ENCODE peak calls at places on chromosome 13, in four cellular contexts. H, I, N and D are unnamed samples. For H3K9me3, the result is how much of the 10 kb centered on the place peaks cover.

GRCh38 chr13:39347926-39348901 is 254.8 kb downstream of the LHFPL6 start:
- DNase-seq in N (no peak), H (no peak), I (no peak), D (no peak)

GRCh38 chr13:39462456-39462855 is 140.5 kb downstream of the LHFPL6 start:
- DNase-seq in I (no peak), N (no peak), H (no peak), D (no peak)

GRCh38 chr13:107157272-107157671 is 589.3 kb upstream of the ARGLU1 start:
- DNase-seq in N (no peak), H (no peak), I (no peak), D (no peak)

GRCh38 chr13:68588623-68589022 is 1358.5 kb upstream of the PCDH9 start:
- DNase-seq in I (no peak), N (no peak), H (no peak), D (no peak)

GRCh38 chr13:29418026-29418425 is 177.5 kb downstream of the SLC7A1 start:
- DNase-seq in N (no peak), I (no peak), H (no peak), D (no peak)

GRCh38 chr13:21012841-21013681 is 48.3 kb downstream of the LATS2 start:
- DNase-seq in H (no peak), I (no peak), N (no peak), D (no peak)

GRCh38 chr13:99661791-99662190 is 160.5 kb downstream of the TM9SF2 start:
- DNase-seq in I (no peak), N (no peak), H (no peak), D (no peak)

GRCh38 chr13:100128373-100128772 is 39.5 kb downstream of the PCCA start:
- DNase-seq in I (no peak), N (peak), H (no peak), D (no peak)

GRCh38 chr13:98150836-98151489 is 8.1 kb downstream of the FARP1 start:
- DNase-seq in I (no peak), N (no peak), H (no peak), D (no peak)

GRCh38 chr13:95710313-95710712 is 33.4 kb downstream of the DNAJC3 start:
- DNase-seq in N (no peak), I (no peak), H (no peak), D (no peak)

GRCh38 chr13:80931118-80931517 is 590.2 kb upstream of the SPRY2 start:
- DNase-seq in H (no peak), N (no peak), I (no peak), D (no peak)

GRCh38 chr13:45084515-45084914 is 35.8 kb upstream of the GTF2F2 start:
- DNase-seq in N (no peak), I (no peak), H (no peak), D (no peak)

GRCh38 chr13:23674795-23675640 is 104.8 kb downstream of the TNFRSF19 start:
- DNase-seq in N (peak), H (no peak), I (no peak), D (no peak)

GRCh38 chr13:45859682-45860081 is 8.1 kb upstream of the SIAH3 start:
- DNase-seq in H (no peak), I (no peak), N (no peak), D (no peak)

GRCh38 chr13:19605161-19605955 is 28.1 kb upstream of the MPHOSPH8 start:
- DNase-seq in I (no peak), H (no peak), N (no peak), D (no peak)

GRCh38 chr13:92806215-92806614 is 420.4 kb upstream of the GPC6 start:
- DNase-seq in I (no peak), N (no peak), H (no peak), D (no peak)

GRCh38 chr13:23848639-23849282 is 40.4 kb downstream of the MIPEP start:
- DNase-seq in H (no peak), N (no peak), I (no peak), D (no peak)

GRCh38 chr13:34161829-34162544 is 344.0 kb downstream of the RFC3 start:
- DNase-seq in H (no peak), I (no peak), N (peak), D (no peak)

GRCh38 chr13:65054277-65054676 is 2175.9 kb downstream of the PCDH9 start:
- DNase-seq in N (no peak), I (no peak), H (no peak), D (no peak)

GRCh38 chr13:78875792-78876580 is 217.0 kb upstream of the OBI1 start:
- DNase-seq in N (no peak), I (no peak), H (peak), D (no peak)

GRCh38 chr13:48531416-48532145 is 1.3 kb downstream of the RCBTB2 start:
- DNase-seq in H (peak), N (no peak), I (no peak), D (no peak)

GRCh38 chr13:46295531-46296464 is 84.1 kb downstream of the LRRC63 start:
- DNase-seq in H (peak), I (peak), N (no peak), D (no peak)

GRCh38 chr13:96573563-96573962 is 420.7 kb downstream of the OXGR1 start:
- DNase-seq in I (no peak), H (no peak), N (no peak), D (no peak)

GRCh38 chr13:99605417-99606321 is 104.4 kb downstream of the TM9SF2 start:
- DNase-seq in H (peak), N (peak), I (peak), D (peak)

GRCh38 chr13:76014618-76015315 is 378.6 kb downstream of the LMO7 start:
- DNase-seq in H (no peak), N (no peak), I (no peak), D (no peak)
- H3K9me3 ChIP-seq in H (under half), N (under half), I (under half), D (under half)

DNA sequence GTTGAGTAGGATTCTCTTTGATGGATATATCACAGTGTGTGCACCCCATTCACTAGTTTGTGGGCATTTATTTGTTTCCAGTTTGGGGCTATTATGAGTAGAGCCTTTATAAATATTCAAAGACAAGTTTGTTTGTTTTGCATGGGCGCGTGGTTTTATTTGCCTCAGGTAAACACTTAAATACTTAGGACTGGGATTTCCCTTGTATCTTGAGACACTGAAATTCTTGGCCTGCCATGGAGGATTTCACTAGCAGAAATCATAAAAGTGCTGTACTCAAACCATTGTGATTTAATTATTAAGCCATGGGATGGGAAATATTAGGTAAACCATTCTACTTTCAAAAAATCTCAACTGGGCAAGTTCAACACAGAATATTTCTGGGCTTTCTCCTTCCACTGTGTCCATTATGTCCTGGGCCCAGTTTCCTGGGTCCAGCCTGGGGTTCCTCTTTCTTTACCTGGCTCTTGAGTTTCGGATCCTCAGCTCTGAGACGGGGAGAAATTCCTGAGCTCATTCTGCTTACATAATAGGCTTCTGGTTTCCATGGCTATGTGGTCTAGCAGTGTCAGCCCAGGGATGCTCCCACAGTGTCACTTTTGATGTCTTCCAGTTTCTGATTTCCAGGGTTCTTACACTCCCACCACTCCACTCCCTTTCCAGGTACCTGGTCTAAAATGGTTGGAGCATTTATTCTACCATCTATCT is 14.4 kb downstream of the MYO16 start:
- DNase-seq in N (no peak), I (no peak), H (no peak), D (no peak)
- H3K9me3 ChIP-seq in N (under half), I (under half), H (under half), D (under half)

GRCh38 chr13:105759467-105759866 is 776.0 kb downstream of the EFNB2 start:
- DNase-seq in I (no peak), N (no peak), H (no peak), D (no peak)

GRCh38 chr13:105758929-105759328 is 776.5 kb downstream of the EFNB2 start:
- DNase-seq in N (no peak), I (no peak), H (no peak), D (no peak)

GRCh38 chr13:105763851-105764250 is 771.6 kb downstream of the EFNB2 start:
- DNase-seq in N (no peak), I (no peak), H (no peak), D (no peak)

GRCh38 chr13:105762096-105762495 is 773.4 kb downstream of the EFNB2 start:
- DNase-seq in I (no peak), H (no peak), N (no peak), D (no peak)
- H3K9me3 ChIP-seq in I (under half), H (under half), N (under half), D (under half)

GRCh38 chr13:57858376-57858775 is 226.8 kb downstream of the PCDH17 start:
- DNase-seq in I (no peak), N (no peak), H (no peak), D (no peak)
- H3K9me3 ChIP-seq in I (under half), N (under half), H (under half), D (under half)

GRCh38 chr13:111937763-111938375 is 129.1 kb upstream of the SOX1 start:
- DNase-seq in N (no peak), I (peak), H (no peak), D (no peak)
- H3K9me3 ChIP-seq in N (under half), I (under half), H (under half), D (under half)

GRCh38 chr13:25890671-25891212 is 161.1 kb downstream of the SHISA2 start:
- DNase-seq in N (no peak), H (no peak), I (no peak), D (no peak)

GRCh38 chr13:25886438-25887214 is 165.2 kb downstream of the SHISA2 start:
- DNase-seq in N (no peak), I (no peak), H (no peak), D (no peak)

GRCh38 chr13:25885418-25885817 is 166.4 kb downstream of the SHISA2 start:
- DNase-seq in H (no peak), I (no peak), N (no peak), D (no peak)

GRCh38 chr13:25882732-25883357 is 169.0 kb downstream of the SHISA2 start:
- DNase-seq in I (no peak), N (no peak), H (no peak), D (no peak)

DNA sequence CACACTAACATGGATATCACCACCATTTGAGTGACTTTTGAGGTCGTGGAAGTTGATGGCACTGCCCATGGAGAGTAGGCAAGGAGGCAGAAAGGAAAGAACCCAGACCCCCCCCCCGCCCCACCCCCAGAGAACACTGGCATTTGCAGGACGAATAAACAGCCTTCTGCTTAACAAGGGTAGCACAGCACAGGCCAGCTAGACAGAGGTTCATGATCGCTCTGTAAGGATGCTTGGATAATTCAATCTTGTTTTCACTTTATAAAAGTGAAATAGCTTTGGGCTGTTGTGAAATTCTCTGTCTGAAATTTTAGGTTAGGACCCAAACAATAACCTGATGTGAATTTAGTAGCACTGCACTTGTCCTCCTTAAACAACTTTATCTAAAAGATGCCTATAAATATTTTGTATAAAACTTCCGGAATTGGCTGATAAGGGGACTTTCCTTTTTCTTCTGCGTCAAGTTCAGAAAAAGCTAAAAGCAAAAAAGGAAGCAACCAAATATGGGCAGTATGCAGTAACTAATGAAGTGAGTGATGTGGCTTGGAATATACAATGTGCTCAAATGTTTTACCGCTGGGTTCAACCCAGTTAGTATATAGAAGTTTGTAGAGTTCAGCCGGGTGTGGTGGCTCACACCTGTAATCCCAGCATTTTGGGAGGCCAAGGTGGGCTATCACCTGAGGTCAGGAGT is 163.7 kb downstream of the SHISA2 start:
- DNase-seq in H (no peak), I (no peak), N (no peak), D (no peak)
- H3K9me3 ChIP-seq in H (under half), I (under half), N (under half), D (under half)

DNA sequence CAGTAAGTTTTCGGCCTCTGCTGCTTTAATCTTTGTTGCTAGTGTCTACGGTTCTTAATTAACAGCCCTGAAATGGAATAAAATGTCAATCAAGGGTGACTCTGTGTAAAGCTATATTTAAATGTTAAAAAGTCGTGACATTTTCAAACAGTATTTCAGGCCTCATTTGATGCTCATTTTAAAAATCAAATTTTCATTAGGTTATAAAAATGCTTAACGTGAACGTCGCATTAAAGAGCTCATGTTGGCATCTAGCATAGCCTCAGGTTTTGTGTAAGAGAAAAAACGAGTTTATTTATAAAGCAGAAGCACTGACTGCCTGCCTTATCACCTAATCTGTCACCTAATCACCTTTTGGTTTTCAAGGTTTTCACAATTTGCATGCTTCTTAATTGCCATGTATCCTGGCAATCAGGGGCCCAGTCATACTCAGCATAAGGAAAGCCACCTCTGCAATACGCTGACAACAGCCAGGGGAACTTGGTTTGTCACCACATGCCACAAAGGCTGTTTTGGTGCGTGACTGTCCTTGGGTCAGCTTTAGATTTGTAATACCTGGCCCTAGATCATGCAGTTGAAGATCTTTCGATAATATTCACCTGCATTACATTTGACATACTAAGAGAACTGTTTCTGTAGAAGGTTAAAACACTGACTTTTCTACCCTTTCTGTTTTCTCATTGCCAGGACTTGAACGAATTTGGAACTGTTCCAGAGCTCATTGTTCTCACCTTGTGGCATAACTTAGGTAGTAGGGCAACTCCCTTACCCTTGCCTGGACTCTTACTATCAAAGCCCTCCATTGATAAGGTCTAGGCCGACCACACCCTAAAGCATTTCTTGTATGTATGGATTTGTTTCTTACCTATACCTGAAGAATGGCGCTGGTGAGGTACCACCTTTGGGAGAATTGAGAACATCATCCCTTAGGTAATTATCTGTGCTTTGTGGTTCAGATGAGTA is 112.5 kb downstream of the TEX26 start:
- DNase-seq in I (no peak), H (peak), N (no peak), D (no peak)
- H3K9me3 ChIP-seq in I (under half), H (under half), N (under half), D (under half)

GRCh38 chr13:89153941-89154340 is 1482.8 kb downstream of the SLITRK5 start:
- DNase-seq in I (no peak), N (no peak), H (no peak), D (no peak)

DNA sequence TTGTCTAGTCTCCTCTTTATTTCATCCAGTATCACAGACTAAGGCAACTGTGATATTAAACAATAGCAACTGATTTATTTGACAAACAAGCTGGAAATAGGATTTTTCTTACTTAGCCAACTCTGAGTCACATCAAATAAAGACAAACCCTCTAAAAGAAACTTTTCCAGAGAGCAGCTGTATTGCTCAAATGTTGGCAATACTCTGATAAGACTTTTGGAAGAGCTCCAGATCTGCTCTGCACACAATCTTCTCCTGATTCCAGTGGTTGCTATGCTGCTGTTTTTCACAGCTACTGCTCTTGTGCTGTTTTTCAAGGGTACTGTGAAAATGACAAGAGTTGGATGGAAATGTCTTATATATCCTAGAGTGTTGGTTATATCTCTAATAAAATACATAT is 1479.2 kb downstream of the SLITRK5 start:
- DNase-seq in N (no peak), I (no peak), H (peak), D (no peak)
- H3K9me3 ChIP-seq in N (under half), I (under half), H (under half), D (under half)